ENCODE peak calls at places on chromosome 17, in six cellular contexts. B is T1000; J is ELR; U is hippocampal formation; M is effector memory CD4-positive, alpha-beta T cell; S is renal cortical epithelial cell. D is an unnamed sample.

GRCh38 chr17:8588877-8589276 is 41.6 kb downstream of the MYH10 start:
- DNase-seq in B (no peak), U (no peak), M (no peak), J (no peak), S (no peak), D (no peak)

GRCh38 chr17:17738901-17739300 is 57.6 kb downstream of the RAI1 start:
- DNase-seq in M (no peak), J (no peak), B (no peak), U (no peak), S (no peak), D (peak)

GRCh38 chr17:78910885-78911284 is 7.9 kb upstream of the CEP295NL start:
- DNase-seq in S (no peak), B (no peak), U (no peak), J (no peak), M (no peak), D (no peak)

GRCh38 chr17:47870042-47870441 is 19.1 kb upstream of the SP6 start:
- DNase-seq in B (no peak), S (no peak), J (no peak), M (no peak), U (no peak), D (no peak)

GRCh38 chr17:7293131-7293557 is 1.3 kb downstream of the YBX2 start:
- DNase-seq in U (no peak), J (no peak), B (no peak), S (peak), M (no peak), D (no peak)

GRCh38 chr17:30921544-30922196 is at the start of gene ADAP2:
- DNase-seq in S (no peak), M (no peak), J (peak), U (no peak), B (no peak), D (no peak)

GRCh38 chr17:75641343-75641742 is 8.1 kb downstream of the SMIM5 start:
- DNase-seq in B (no peak), J (no peak), U (no peak), M (no peak), S (peak), D (peak)

GRCh38 chr17:2704890-2705248 is 6.7 kb downstream of the CLUH start:
- DNase-seq in S (no peak), M (no peak), U (no peak), J (no peak), B (no peak), D (no peak)

GRCh38 chr17:56834380-56835258 is 668 bp downstream of the DGKE start:
- DNase-seq in J (peak), S (peak), B (no peak), M (peak), U (no peak), D (peak)

GRCh38 chr17:50094753-50095616 is at the start of gene PDK2:
- DNase-seq in S (peak), B (peak), U (peak), J (peak), M (peak), D (peak)

GRCh38 chr17:39617100-39617445 is 9.4 kb upstream of the NEUROD2 start:
- DNase-seq in J (no peak), B (no peak), M (no peak), U (no peak), S (no peak), D (no peak)

GRCh38 chr17:78903101-78903779 is at the start of gene CEP295NL:
- DNase-seq in M (no peak), S (peak), U (no peak), B (no peak), J (peak), D (no peak)

GRCh38 chr17:9401434-9401833 is 174.2 kb downstream of the STX8 start:
- DNase-seq in S (peak), B (no peak), U (no peak), J (no peak), M (no peak), D (no peak)

GRCh38 chr17:45107286-45107685 is 25.0 kb downstream of the PLCD3 start:
- DNase-seq in U (no peak), M (no peak), J (no peak), S (no peak), B (no peak), D (no peak)

GRCh38 chr17:5747964-5748363 is 163.7 kb upstream of the NLRP1 start:
- DNase-seq in U (no peak), M (no peak), S (no peak), J (no peak), B (no peak), D (no peak)

GRCh38 chr17:81976332-81977210 is 858 bp upstream of the ASPSCR1 start:
- DNase-seq in U (no peak), S (no peak), M (peak), J (no peak), B (no peak), D (no peak)

GRCh38 chr17:10126554-10127493 is 71.6 kb downstream of the GAS7 start:
- DNase-seq in B (no peak), M (no peak), S (peak), J (peak), U (no peak), D (no peak)

GRCh38 chr17:36034127-36034526 is 16.4 kb upstream of the CCL23 start:
- DNase-seq in J (no peak), U (no peak), M (no peak), B (no peak), S (no peak), D (no peak)

GRCh38 chr17:44556854-44557606 is at the start of gene FZD2:
- DNase-seq in U (peak), J (peak), B (peak), M (no peak), S (peak), D (peak)

GRCh38 chr17:65564793-65565192 is 3.3 kb upstream of the AXIN2 start:
- DNase-seq in J (no peak), S (peak), U (no peak), M (no peak), B (no peak), D (peak)

GRCh38 chr17:4986403-4986802 is 1.1 kb downstream of the CAMTA2 start:
- DNase-seq in M (peak), B (no peak), U (no peak), S (no peak), J (peak), D (no peak)

GRCh38 chr17:77144227-77144626 is 3.5 kb downstream of the SEC14L1 start:
- DNase-seq in M (no peak), S (no peak), B (no peak), J (no peak), U (no peak), D (no peak)

GRCh38 chr17:15998031-15998574 is 1.4 kb downstream of the ZSWIM7 start:
- DNase-seq in B (no peak), J (no peak), U (no peak), M (no peak), S (no peak), D (no peak)

GRCh38 chr17:50735287-50735686 is 15.9 kb downstream of the LUC7L3 start:
- DNase-seq in J (no peak), U (no peak), M (no peak), B (no peak), S (no peak), D (no peak)

GRCh38 chr17:35795007-35795870 is at the start of gene MMP28:
- DNase-seq in U (no peak), J (peak), S (no peak), B (no peak), M (no peak), D (no peak)

GRCh38 chr17:67021196-67021595 is 23.2 kb upstream of the CACNG1 start:
- DNase-seq in J (no peak), S (no peak), B (no peak), U (no peak), M (no peak), D (peak)

GRCh38 chr17:62671553-62671952 is 44.1 kb downstream of the MRC2 start:
- DNase-seq in M (no peak), U (no peak), J (no peak), B (no peak), S (no peak), D (no peak)